ENCODE peak calls at places on chromosomes 4 and X, in six cellular contexts. F, I, Q, O, Z and U are unnamed samples.

GRCh38 chrX:154502989-154503388 is 12.6 kb upstream of the SLC10A3 start:
- DNase-seq in F (no peak), I (no peak), Q (no peak), O (no peak), Z (no peak), U (no peak)

GRCh38 chrX:35016051-35016450 is 73.5 kb downstream of the FAM47B start:
- DNase-seq in F (no peak), I (no peak), Q (no peak), O (no peak), Z (no peak), U (no peak)

GRCh38 chr4:172962564-172963353 is 205.9 kb upstream of the GALNT7 start:
- DNase-seq in F (peak; percentile 68), I (peak; percentile 13), Q (no peak), O (no peak), Z (peak; percentile 83), U (no peak)

GRCh38 chr4:84677995-84678394 is 95.1 kb downstream of the CDS1 start:
- DNase-seq in F (no peak), I (peak; percentile 58), Q (no peak), O (no peak), Z (no peak), U (no peak)

GRCh38 chr4:38688676-38689355 is 24.8 kb downstream of the KLF3 start:
- DNase-seq in F (no peak), I (no peak), Q (no peak), O (no peak), Z (no peak), U (no peak)

GRCh38 chrX:118745570-118745969 is 18.2 kb downstream of the IL13RA1 start:
- DNase-seq in F (no peak), I (peak; percentile 30), Q (no peak), O (no peak), Z (no peak), U (no peak)

GRCh38 chr4:183178201-183178600 is 79.1 kb downstream of the WWC2 start:
- DNase-seq in F (no peak), I (no peak), Q (no peak), O (no peak), Z (no peak), U (no peak)

GRCh38 chrX:15781964-15782711 is 8.1 kb upstream of the ZRSR2 start:
- DNase-seq in F (no peak), I (no peak), Q (peak; percentile 19), O (no peak), Z (no peak), U (no peak)

GRCh38 chr4:108060164-108060563 is 70.5 kb downstream of the HADH start:
- DNase-seq in F (no peak), I (peak; percentile 48), Q (no peak), O (peak; percentile 15), Z (no peak), U (no peak)

GRCh38 chr4:105859233-105859632 is 36.0 kb upstream of the NPNT start:
- DNase-seq in F (no peak), I (peak; percentile 80), Q (no peak), O (no peak), Z (peak; percentile 64), U (peak; percentile 18)

GRCh38 chrX:153649178-153649914 is 2.3 kb downstream of the DUSP9 start:
- DNase-seq in F (no peak), I (peak; percentile 37), Q (peak; percentile 28), O (no peak), Z (no peak), U (no peak)

GRCh38 chr4:173301518-173302201 is 32.5 kb downstream of the HMGB2 start:
- DNase-seq in F (no peak), I (peak; percentile 40), Q (peak; percentile 32), O (peak; percentile 65), Z (no peak), U (peak; percentile 37)

GRCh38 chr4:179867300-179867878 is 2375.8 kb upstream of the TENM3 start:
- DNase-seq in F (no peak), I (peak; percentile 17), Q (no peak), O (peak; percentile 25), Z (peak; percentile 36), U (peak; percentile 31)

GRCh38 chrX:52034211-52034610 is 34.8 kb downstream of the MAGED4B start:
- DNase-seq in F (no peak), I (no peak), Q (no peak), O (no peak), Z (no peak), U (no peak)

GRCh38 chr4:130395871-130396270 is 1299.9 kb downstream of the C4orf33 start:
- DNase-seq in F (no peak), I (peak; percentile 60), Q (no peak), O (no peak), Z (no peak), U (no peak)

GRCh38 chr4:16227462-16227868 is 1.2 kb upstream of the TAPT1 start:
- DNase-seq in F (peak; percentile 40), I (peak; percentile 57), Q (peak; percentile 35), O (peak; percentile 51), Z (no peak), U (no peak)

GRCh38 chr4:52925531-52925968 is 63.4 kb downstream of the RASL11B start:
- DNase-seq in F (no peak), I (no peak), Q (no peak), O (no peak), Z (no peak), U (no peak)